ENCODE peak calls at places on chromosomes 3 and 15, in five cellular contexts. A is body of pancreas, U is mammary epithelial cell, T is HepG2, R is dorsolateral prefrontal cortex. Q is an unnamed sample.

GRCh38 chr3:120688121-120688520 is 6.1 kb upstream of the HGD start:
- DNase-seq in A (no peak), U (no peak), T (no peak), R (no peak), Q (peak; percentile 49)

GRCh38 chr3:151476344-151477018 is 15.6 kb upstream of the IGSF10 start:
- DNase-seq in A (no peak), U (no peak), T (no peak), R (no peak), Q (no peak)

GRCh38 chr3:42511196-42511595 is 8.8 kb downstream of the VIPR1 start:
- DNase-seq in A (no peak), U (no peak), T (no peak), R (no peak), Q (no peak)

GRCh38 chr3:45978348-45978747 is 17.3 kb downstream of the FYCO1 start:
- DNase-seq in A (peak; percentile 79), U (peak; percentile 53), T (no peak), R (no peak), Q (no peak)

GRCh38 chr3:57673158-57673557 is 19.7 kb downstream of the DENND6A start:
- DNase-seq in A (no peak), U (no peak), T (no peak), R (no peak), Q (no peak)

GRCh38 chr15:72604794-72605193 is 49.7 kb upstream of the GOLGA6B start:
- DNase-seq in A (no peak), U (no peak), T (no peak), R (no peak), Q (no peak)

GRCh38 chr15:85997618-85998017 is 82.1 kb upstream of the AGBL1 start:
- DNase-seq in A (no peak), U (no peak), T (no peak), R (no peak), Q (no peak)

GRCh38 chr3:193211173-193211572 is 29.8 kb upstream of the PLAAT1 start:
- DNase-seq in A (no peak), U (no peak), T (no peak), R (no peak), Q (no peak)

GRCh38 chr3:178703268-178703975 is 167.2 kb downstream of the KCNMB2 start:
- DNase-seq in A (no peak), U (peak; percentile 80), T (no peak), R (no peak), Q (no peak)

GRCh38 chr3:182795383-182795782 is 2.1 kb downstream of the ATP11B start:
- DNase-seq in A (no peak), U (peak; percentile 66), T (no peak), R (no peak), Q (no peak)

GRCh38 chr3:132615911-132616310 is 18.8 kb downstream of the ACKR4 start:
- DNase-seq in A (no peak), U (no peak), T (no peak), R (no peak), Q (no peak)

GRCh38 chr3:73432021-73432722 is 192.6 kb downstream of the PDZRN3 start:
- DNase-seq in A (no peak), U (peak; percentile 28), T (peak; percentile 53), R (no peak), Q (no peak)

GRCh38 chr15:63324770-63325169 is 47.4 kb downstream of the APH1B start:
- DNase-seq in A (no peak), U (no peak), T (no peak), R (no peak), Q (no peak)

GRCh38 chr15:40769310-40770146 is at the start of gene C15orf62:
- DNase-seq in A (no peak), U (peak; percentile 94), T (no peak), R (no peak), Q (no peak)

GRCh38 chr3:141385386-141386079 is 17.2 kb downstream of the ZBTB38 start:
- DNase-seq in A (no peak), U (no peak), T (no peak), R (no peak), Q (no peak)

GRCh38 chr3:148175215-148175614 is 522.5 kb upstream of the AGTR1 start:
- DNase-seq in A (no peak), U (no peak), T (no peak), R (no peak), Q (no peak)

GRCh38 chr3:172258616-172259015 is 189.6 kb downstream of the GHSR start:
- DNase-seq in A (no peak), U (no peak), T (no peak), R (no peak), Q (no peak)

GRCh38 chr3:66763294-66763693 is 234.8 kb upstream of the KBTBD8 start:
- DNase-seq in A (no peak), U (peak; percentile 63), T (no peak), R (no peak), Q (no peak)

GRCh38 chr15:98324341-98324970 is 323.9 kb upstream of the IGF1R start:
- DNase-seq in A (no peak), U (peak; percentile 26), T (no peak), R (no peak), Q (no peak)

GRCh38 chr3:158768881-158769518 is 32.9 kb upstream of the MFSD1 start:
- DNase-seq in A (no peak), U (peak; percentile 84), T (peak; percentile 90), R (no peak), Q (no peak)

GRCh38 chr3:151866711-151867410 is 6.6 kb upstream of the SUCNR1 start:
- DNase-seq in A (no peak), U (no peak), T (no peak), R (no peak), Q (no peak)

GRCh38 chr3:142940472-142940871 is 23.0 kb downstream of the PAQR9 start:
- DNase-seq in A (no peak), U (peak; percentile 37), T (peak; percentile 19), R (no peak), Q (no peak)

GRCh38 chr3:197613187-197613586 is 57.4 kb upstream of the BDH1 start:
- DNase-seq in A (no peak), U (no peak), T (no peak), R (no peak), Q (no peak)

GRCh38 chr15:39502048-39502447 is 78.8 kb upstream of the THBS1 start:
- DNase-seq in A (no peak), U (peak; percentile 90), T (no peak), R (no peak), Q (no peak)

GRCh38 chr3:69012836-69013255 is 638 bp downstream of the EOGT start:
- DNase-seq in A (peak; percentile 57), U (no peak), T (peak; percentile 22), R (peak; percentile 32), Q (peak; percentile 5)

GRCh38 chr3:157127831-157128767 is 31.8 kb downstream of the CCNL1 start:
- DNase-seq in A (peak; percentile 65), U (peak; percentile 99), T (peak; percentile 78), R (no peak), Q (no peak)

GRCh38 chr3:54506603-54507002 is 384.3 kb downstream of the CACNA2D3 start:
- DNase-seq in A (no peak), U (peak; percentile 41), T (no peak), R (no peak), Q (no peak)

GRCh38 chr3:194928831-194929594 is 243.3 kb downstream of the FAM43A start:
- DNase-seq in A (no peak), U (no peak), T (no peak), R (no peak), Q (no peak)

GRCh38 chr15:78003539-78004008 is 73.9 kb downstream of the TBC1D2B start:
- DNase-seq in A (peak; percentile 84), U (no peak), T (no peak), R (no peak), Q (no peak)

GRCh38 chr3:30649572-30650310 is 43.3 kb downstream of the TGFBR2 start:
- DNase-seq in A (no peak), U (no peak), T (no peak), R (no peak), Q (no peak)

GRCh38 chr3:4492240-4493007 is 724 bp upstream of the ITPR1 start:
- DNase-seq in A (peak; percentile 38), U (peak; percentile 80), T (peak; percentile 50), R (no peak), Q (no peak)

GRCh38 chr3:100103558-100104441 is 10.5 kb downstream of the FILIP1L start:
- DNase-seq in A (peak; percentile 26), U (peak; percentile 51), T (peak; percentile 20), R (no peak), Q (peak; percentile 70)

DNA sequence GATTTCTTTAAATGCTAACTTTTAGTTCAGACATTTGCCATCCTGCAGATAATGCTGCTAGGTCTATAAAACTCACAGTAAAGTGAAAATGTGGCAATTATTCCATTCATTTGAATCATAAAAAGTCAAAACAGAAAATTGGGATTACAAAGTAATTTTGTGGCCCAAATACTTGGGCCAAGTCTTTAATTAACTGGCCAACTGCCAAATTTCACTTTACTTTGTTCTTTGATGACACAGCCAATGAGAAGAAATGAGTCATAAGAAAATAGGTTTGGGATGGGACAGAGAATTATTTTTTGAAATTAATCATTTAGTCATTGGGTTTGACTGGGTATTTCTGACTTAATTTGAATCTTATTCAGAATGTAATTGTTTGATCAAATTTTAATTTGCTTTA is 89.8 kb upstream of the SLC2A2 start:
- DNase-seq in A (no peak), U (peak; percentile 67), T (no peak), R (no peak), Q (no peak)
- H3K4me3 ChIP-seq in A (no peak overlapping the region), U (no peak overlapping the region), T (no peak overlapping the region), R (no peak overlapping the region), Q (no peak overlapping the region)

GRCh38 chr15:74959643-74959939 is 3.0 kb upstream of the RPP25 start:
- DNase-seq in A (no peak), U (no peak), T (no peak), R (no peak), Q (no peak)

GRCh38 chr15:74958908-74959642 is 2.5 kb upstream of the RPP25 start:
- DNase-seq in A (no peak), U (no peak), T (no peak), R (no peak), Q (no peak)

GRCh38 chr15:74957301-74958035 is 896 bp upstream of the RPP25 start:
- DNase-seq in A (peak; percentile 21), U (no peak), T (no peak), R (no peak), Q (no peak)

GRCh38 chr15:74956648-74957300 is at the start of gene RPP25:
- DNase-seq in A (peak; percentile 82), U (peak; percentile 58), T (peak; percentile 27), R (peak; percentile 56), Q (no peak)

DNA sequence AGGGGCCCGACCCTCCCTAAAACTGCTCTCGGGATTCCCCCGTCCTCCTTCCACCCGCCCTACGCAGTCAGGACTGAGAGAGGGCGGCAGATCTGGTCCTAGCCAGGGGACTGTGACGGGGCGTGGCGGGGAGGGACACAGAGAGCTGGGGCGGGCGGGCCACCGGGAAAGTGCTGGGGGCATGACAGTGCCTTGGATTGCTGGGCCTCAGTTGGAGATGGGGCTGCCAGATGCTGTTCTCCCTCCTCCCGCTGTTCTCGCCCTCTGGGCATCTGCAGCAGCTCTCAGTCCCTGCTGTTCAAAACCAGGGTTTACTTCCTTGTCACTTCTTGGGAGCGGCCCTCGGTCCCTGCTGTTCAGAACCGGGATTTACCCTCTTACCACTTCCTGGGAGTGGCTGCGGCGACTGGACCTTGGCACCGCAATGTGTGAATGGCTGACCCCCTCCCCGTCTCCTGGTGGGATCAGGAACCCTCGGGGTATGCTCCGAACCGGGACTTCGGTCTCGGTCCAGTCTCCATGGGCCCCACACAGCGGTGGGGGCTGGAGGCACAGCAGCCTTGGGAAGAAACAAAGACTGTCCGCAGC is 1.8 kb upstream of the RPP25 start:
- DNase-seq in A (peak; percentile 75), U (no peak), T (peak; percentile 68), R (no peak), Q (no peak)
- TF ChIP-seq CTCF in A (peak; percentile 69), U (no peak), T (peak; percentile 14), R (no peak), Q (no peak)

GRCh38 chr3:25781758-25782594 is 1.3 kb downstream of the NGLY1 start:
- DNase-seq in A (no peak), U (no peak), T (no peak), R (no peak), Q (peak; percentile 72)
- H3K4me3 ChIP-seq in A (no peak overlapping the region), U (peak overlapping the region; percentile 94), T (peak overlapping the region; percentile 93), R (peak overlapping the region; percentile 94), Q (peak overlapping the region; percentile 78)

GRCh38 chr15:49225572-49226281 is 55.7 kb downstream of the GALK2 start:
- DNase-seq in A (no peak), U (peak; percentile 46), T (no peak), R (no peak), Q (no peak)
- TF ChIP-seq CTCF in A (no peak), U (peak; percentile 38), T (peak; percentile 67), R (no peak), Q (no peak)